ENCODE peak calls at places on chromosomes 6 and 20, in nine cellular contexts. O, F, T, N, I, X, E, A and B are unnamed samples.

GRCh38 chr6:138088307-138088744 is 18.9 kb downstream of the PERP start:
- DNase-seq in F (no peak), N (peak; percentile 96), T (peak; percentile 69), A (no peak), O (no peak), I (no peak), E (no peak), X (no peak), B (no peak)

GRCh38 chr20:16580127-16580526 is 6.9 kb upstream of the KIF16B start:
- DNase-seq in I (no peak), O (no peak), X (no peak), T (peak; percentile 57), F (no peak), N (peak; percentile 64), E (no peak), A (no peak), B (no peak)

GRCh38 chr20:47547034-47547387 is 45.3 kb downstream of the NCOA3 start:
- DNase-seq in F (no peak), O (no peak), I (no peak), T (no peak), A (no peak), E (no peak), X (no peak), N (no peak), B (no peak)

GRCh38 chr6:15505463-15505918 is 157.3 kb downstream of the DTNBP1 start:
- DNase-seq in T (no peak), A (no peak), F (no peak), O (no peak), I (no peak), E (no peak), N (no peak), X (no peak), B (no peak)

GRCh38 chr20:25480156-25480555 is 72.7 kb downstream of the GINS1 start:
- DNase-seq in I (no peak), O (no peak), X (no peak), N (no peak), A (no peak), F (no peak), T (no peak), E (no peak), B (no peak)

GRCh38 chr6:18997375-18997826 is 610.3 kb downstream of the RNF144B start:
- DNase-seq in T (peak; percentile 14), I (no peak), X (no peak), E (no peak), F (no peak), O (no peak), N (peak; percentile 80), A (no peak), B (no peak)

GRCh38 chr6:147434508-147434907 is 74.0 kb upstream of the SAMD5 start:
- DNase-seq in T (no peak), O (no peak), A (no peak), N (peak; percentile 21), I (no peak), X (no peak), E (no peak), F (no peak), B (no peak)

GRCh38 chr20:33443006-33443511 is 504 bp downstream of the SNTA1 start:
- DNase-seq in I (no peak), X (peak; percentile 27), O (no peak), A (peak; percentile 45), N (no peak), T (no peak), F (peak; percentile 62), E (no peak), B (peak; percentile 14)

GRCh38 chr20:20407891-20408805 is 40.2 kb downstream of the INSM1 start:
- DNase-seq in O (no peak), F (no peak), N (peak; percentile 42), T (peak; percentile 50), A (no peak), I (no peak), E (no peak), X (no peak), B (no peak)

GRCh38 chr6:7073082-7073783 is 34.5 kb upstream of the RREB1 start:
- DNase-seq in A (no peak), I (no peak), T (no peak), O (no peak), F (no peak), E (no peak), N (no peak), X (no peak), B (no peak)

GRCh38 chr6:170184324-170184723 is 106.6 kb downstream of the DLL1 start:
- DNase-seq in N (no peak), I (no peak), A (no peak), X (no peak), E (no peak), O (no peak), T (no peak), F (no peak), B (no peak)

GRCh38 chr6:37176268-37177082 is 6.5 kb downstream of the PIM1 start:
- DNase-seq in F (no peak), E (no peak), O (no peak), X (no peak), N (no peak), A (no peak), T (no peak), I (no peak), B (no peak)

GRCh38 chr6:92468066-92468465 is 951.3 kb downstream of the EPHA7 start:
- DNase-seq in E (no peak), F (no peak), I (no peak), O (no peak), X (no peak), A (no peak), T (no peak), N (no peak), B (no peak)